ENCODE peak calls at places on chromosomes 13 and 19, in nine cellular contexts. N is nephron progenitor cell; W is amniotic stem cell; O is activated CD4-positive, alpha-beta T cell treated with anti-CD3 and anti-CD28 coated beads, Interleukin-2, amount 50 U/mL, for 24 hours; Z is left colon; M is stromal cell of bone marrow; G is RPMI8226; P is stimulated activated CD4-positive, alpha-beta T cell treated with anti-CD3 and anti-CD28 coated beads, Interleukin-12 subunit alpha, Interleukin-12 subunit beta, amount 100 ng/mL, for 4 hours; B is posterior cingulate gyrus. E is an unnamed sample.

GRCh38 chr13:30341815-30342570 is 34.6 kb upstream of the KATNAL1 start:
- DNase-seq in N (no peak), P (no peak), Z (peak; percentile 75), W (peak; percentile 92), M (peak; percentile 95), O (no peak), G (no peak), B (peak; percentile 44), E (peak; percentile 89)

GRCh38 chr13:19305434-19305833 is 123.8 kb upstream of the TUBA3C start:
- DNase-seq in P (no peak), W (no peak), O (no peak), M (no peak), B (no peak), Z (no peak), G (no peak), N (no peak), E (no peak)

GRCh38 chr19:3184847-3185481 is 766 bp upstream of the NCLN start:
- DNase-seq in O (no peak), P (peak; percentile 62), N (peak; percentile 65), B (peak; percentile 58), W (peak; percentile 71), Z (no peak), G (peak; percentile 74), M (no peak), E (peak; percentile 28)

GRCh38 chr19:47124937-47125668 is 5.5 kb upstream of the SAE1 start:
- DNase-seq in O (no peak), B (no peak), W (peak; percentile 68), M (no peak), Z (no peak), G (peak; percentile 47), N (no peak), P (no peak), E (no peak)

GRCh38 chr13:99659234-99659633 is 158.0 kb downstream of the TM9SF2 start:
- DNase-seq in O (no peak), M (no peak), Z (no peak), P (no peak), W (no peak), N (no peak), B (no peak), G (no peak), E (no peak)

GRCh38 chr19:7605490-7606222 is 10.0 kb downstream of the CAMSAP3 start:
- DNase-seq in O (no peak), G (peak; percentile 64), B (no peak), W (no peak), Z (no peak), M (no peak), N (peak; percentile 49), P (no peak), E (no peak)

GRCh38 chr13:108227651-108228272 is 9.6 kb downstream of the ABHD13 start:
- DNase-seq in P (no peak), B (no peak), W (peak; percentile 11), G (peak; percentile 22), M (no peak), N (peak; percentile 29), O (no peak), Z (no peak), E (no peak)

GRCh38 chr13:26719356-26719945 is 41.1 kb downstream of the GPR12 start:
- DNase-seq in B (no peak), W (no peak), G (no peak), O (no peak), M (no peak), P (no peak), N (no peak), Z (no peak), E (no peak)

GRCh38 chr19:41705393-41706174 is 2.8 kb upstream of the CEACAM5 start:
- DNase-seq in O (no peak), M (no peak), W (no peak), Z (peak; percentile 41), P (peak; percentile 24), G (peak; percentile 39), B (no peak), N (peak; percentile 48), E (no peak)

GRCh38 chr19:2320057-2320456 is 8.3 kb downstream of the LSM7 start:
- DNase-seq in M (no peak), P (no peak), B (no peak), W (no peak), G (no peak), Z (no peak), N (no peak), O (no peak), E (no peak)

GRCh38 chr19:873084-874019 is 13.9 kb downstream of the CFD start:
- DNase-seq in N (no peak), G (peak; percentile 45), W (no peak), P (peak; percentile 44), O (no peak), B (no peak), M (no peak), Z (peak; percentile 81), E (no peak)

GRCh38 chr13:48648446-48648845 is 5.3 kb upstream of the CYSLTR2 start:
- DNase-seq in Z (no peak), B (no peak), W (no peak), G (no peak), M (no peak), P (no peak), O (no peak), N (no peak), E (no peak)

GRCh38 chr13:86591862-86592261 is 792.6 kb upstream of the SLITRK6 start:
- DNase-seq in W (no peak), P (no peak), O (no peak), B (no peak), G (no peak), Z (no peak), N (no peak), M (no peak), E (peak; percentile 22)

GRCh38 chr13:71758823-71759222 is 108.2 kb downstream of the DACH1 start:
- DNase-seq in B (no peak), Z (no peak), P (no peak), W (no peak), G (no peak), M (no peak), N (peak; percentile 8), O (no peak), E (no peak)

GRCh38 chr19:34482380-34483250 is 1.1 kb downstream of the WTIP start:
- DNase-seq in O (no peak), N (peak; percentile 70), B (no peak), M (no peak), Z (no peak), P (no peak), W (peak; percentile 7), G (no peak), E (no peak)

GRCh38 chr19:2627855-2628254 is 74.6 kb downstream of the GNG7 start:
- DNase-seq in G (no peak), W (no peak), N (no peak), O (no peak), B (no peak), M (no peak), P (no peak), Z (no peak), E (no peak)

GRCh38 chr19:39156230-39156890 is 30.8 kb downstream of the PAK4 start:
- DNase-seq in B (no peak), N (no peak), O (no peak), G (no peak), P (no peak), M (no peak), W (no peak), Z (no peak), E (peak; percentile 8)

GRCh38 chr13:81377926-81378325 is 1037.0 kb upstream of the SPRY2 start:
- DNase-seq in Z (no peak), N (no peak), M (no peak), O (no peak), P (no peak), W (no peak), G (no peak), B (no peak), E (no peak)

GRCh38 chr13:83819156-83819555 is 63.1 kb downstream of the SLITRK1 start:
- DNase-seq in W (no peak), G (no peak), P (no peak), N (no peak), B (no peak), Z (no peak), M (no peak), O (no peak), E (no peak)

GRCh38 chr19:18634612-18635290 is 2.1 kb upstream of the KLHL26 start:
- DNase-seq in W (no peak), N (no peak), G (no peak), Z (no peak), B (no peak), O (no peak), M (no peak), P (no peak), E (no peak)

GRCh38 chr13:111292710-111293485 is 27.5 kb upstream of the TEX29 start:
- DNase-seq in O (no peak), B (no peak), P (no peak), W (no peak), Z (no peak), G (no peak), N (no peak), M (no peak), E (no peak)